ENCODE peak calls at places on chromosome 13, in four cellular contexts. T is AG09309, P is cardiac fibroblast, L is epithelial cell of proximal tubule. I is an unnamed sample.

GRCh38 chr13:42968906-42969305 is 23.1 kb downstream of the EPSTI1 start:
- DNase-seq in L (no peak), P (no peak), T (no peak), I (no peak)

GRCh38 chr13:43364210-43365041 is 341.0 kb downstream of the DNAJC15 start:
- DNase-seq in T (peak), L (no peak), P (peak), I (no peak)

GRCh38 chr13:51584731-51585191 is 499 bp downstream of the WDFY2 start:
- DNase-seq in L (no peak), T (no peak), P (peak), I (no peak)

GRCh38 chr13:103272770-103273169 is 206.6 kb upstream of the SLC10A2 start:
- DNase-seq in T (no peak), L (no peak), P (peak), I (no peak)

GRCh38 chr13:61664821-61665705 is 249.4 kb upstream of the PCDH20 start:
- DNase-seq in T (no peak), L (peak), P (peak), I (no peak)

GRCh38 chr13:95463516-95463915 is 89.0 kb upstream of the CLDN10 start:
- DNase-seq in T (no peak), P (peak), L (no peak), I (no peak)

GRCh38 chr13:44565881-44566280 is 10.2 kb downstream of the TSC22D1 start:
- DNase-seq in P (peak), T (no peak), L (no peak), I (no peak)

GRCh38 chr13:97768134-97768533 is 185.3 kb upstream of the IPO5 start:
- DNase-seq in L (no peak), P (no peak), T (no peak), I (no peak)

GRCh38 chr13:66405908-66406802 is 824.0 kb downstream of the PCDH9 start:
- DNase-seq in L (no peak), T (peak), P (peak), I (peak)

GRCh38 chr13:104847863-104848262 is 1687.6 kb downstream of the EFNB2 start:
- DNase-seq in T (no peak), L (no peak), P (no peak), I (no peak)

GRCh38 chr13:52010890-52011689 is at the start of gene ATP7B:
- DNase-seq in P (no peak), L (no peak), T (no peak), I (no peak)

GRCh38 chr13:33152389-33152788 is 133.2 kb downstream of the STARD13 start:
- DNase-seq in L (no peak), T (no peak), P (no peak), I (no peak)

GRCh38 chr13:64791373-64791772 is 2438.8 kb downstream of the PCDH9 start:
- DNase-seq in T (no peak), L (no peak), P (no peak), I (no peak)

GRCh38 chr13:94254737-94255136 is 224.7 kb downstream of the DCT start:
- DNase-seq in P (peak), T (no peak), L (no peak), I (no peak)

GRCh38 chr13:66210677-66211076 is 1019.5 kb downstream of the PCDH9 start:
- DNase-seq in P (peak), L (no peak), T (peak), I (peak)

GRCh38 chr13:90414691-90415596 is 932.5 kb upstream of the MIR17HG start:
- DNase-seq in L (peak), T (no peak), P (peak), I (peak)

GRCh38 chr13:48078251-48078656 is 16.6 kb downstream of the MED4 start:
- DNase-seq in T (no peak), L (peak), P (no peak), I (no peak)
- TF ChIP-seq CTCF in T (peak), L (peak), P (peak), I (no peak)

GRCh38 chr13:101955764-101956163 is 446.1 kb downstream of the FGF14 start:
- DNase-seq in P (no peak), L (no peak), T (no peak), I (no peak)
- H3K4me3 ChIP-seq in P (no peak), L (no peak), T (no peak), I (no peak)

GRCh38 chr13:114000151-114001040 is 26.5 kb upstream of the C13orf46 start:
- DNase-seq in L (no peak), P (no peak), T (no peak), I (no peak)

GRCh38 chr13:113999618-113999910 is 25.7 kb upstream of the C13orf46 start:
- DNase-seq in L (no peak), P (no peak), T (no peak), I (no peak)

GRCh38 chr13:113996912-113997745 is 23.3 kb upstream of the C13orf46 start:
- DNase-seq in T (no peak), P (no peak), L (no peak), I (no peak)

GRCh38 chr13:113997845-113998751 is 24.2 kb upstream of the C13orf46 start:
- DNase-seq in L (no peak), T (peak), P (peak), I (no peak)

DNA sequence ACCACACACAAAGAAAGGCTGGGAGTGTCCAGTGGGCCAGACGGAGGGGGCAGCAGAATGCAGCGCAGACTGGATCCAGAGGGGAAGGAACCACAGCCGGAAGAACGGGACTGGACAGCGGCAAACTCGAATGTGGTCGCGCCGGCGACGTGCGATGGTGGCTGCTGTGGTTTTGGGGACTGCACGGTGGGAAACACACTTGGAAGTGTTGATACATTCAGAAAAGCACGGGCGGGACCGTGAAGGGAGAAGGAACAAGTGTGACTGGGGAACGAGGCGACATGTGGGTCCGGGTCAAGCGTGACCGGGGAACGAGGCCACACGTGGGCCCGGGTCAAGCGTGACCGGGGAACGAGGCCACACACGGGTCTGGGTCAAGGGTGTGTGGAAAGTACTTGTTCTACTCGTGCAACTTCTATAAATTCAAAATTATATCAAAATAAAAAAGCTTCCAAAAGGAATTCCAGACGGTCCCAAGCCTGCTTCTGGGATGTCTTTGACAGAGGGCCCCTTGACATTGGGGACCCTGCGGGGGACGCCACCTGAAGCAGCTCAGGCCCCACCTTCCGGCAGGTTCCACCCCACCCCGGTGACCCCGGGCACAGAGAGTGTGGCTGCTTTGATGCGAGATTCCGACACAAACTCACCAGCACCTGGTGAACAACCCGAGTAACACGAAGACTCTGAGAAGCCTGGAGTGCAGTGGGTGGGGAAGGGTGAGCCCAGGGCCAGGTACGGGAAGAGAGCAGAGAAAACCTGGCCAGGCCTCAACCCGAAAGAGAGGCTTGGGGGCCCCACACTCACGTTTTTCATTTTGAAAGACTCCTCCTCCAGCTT is 25.1 kb upstream of the C13orf46 start:
- DNase-seq in P (no peak), L (no peak), T (no peak), I (no peak)
- TF ChIP-seq CTCF in P (no peak), L (no peak), T (no peak), I (no peak)

DNA sequence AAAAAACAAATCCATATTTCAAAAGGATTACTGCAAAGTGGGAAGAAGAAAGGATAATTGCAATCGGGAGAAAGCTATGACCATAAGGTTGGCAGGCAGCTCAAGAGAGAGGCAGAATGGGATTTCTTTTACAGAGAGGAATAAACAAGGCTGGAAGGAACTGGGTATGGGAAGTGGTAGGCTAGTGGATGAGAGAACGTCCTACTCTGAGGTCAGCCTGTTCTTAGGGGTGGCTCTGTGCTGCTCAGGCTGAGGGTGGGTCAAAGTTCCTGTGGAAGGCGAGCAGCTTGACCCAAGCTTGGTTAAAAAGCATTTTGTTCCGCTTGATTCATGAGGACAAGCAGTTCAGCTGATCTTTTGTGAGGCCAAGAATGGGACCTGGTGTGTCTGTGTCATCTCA is 134.3 kb upstream of the TMTC4 start:
- DNase-seq in T (no peak), P (no peak), L (no peak), I (no peak)
- H3K4me3 ChIP-seq in T (no peak), P (no peak), L (no peak), I (no peak)

DNA sequence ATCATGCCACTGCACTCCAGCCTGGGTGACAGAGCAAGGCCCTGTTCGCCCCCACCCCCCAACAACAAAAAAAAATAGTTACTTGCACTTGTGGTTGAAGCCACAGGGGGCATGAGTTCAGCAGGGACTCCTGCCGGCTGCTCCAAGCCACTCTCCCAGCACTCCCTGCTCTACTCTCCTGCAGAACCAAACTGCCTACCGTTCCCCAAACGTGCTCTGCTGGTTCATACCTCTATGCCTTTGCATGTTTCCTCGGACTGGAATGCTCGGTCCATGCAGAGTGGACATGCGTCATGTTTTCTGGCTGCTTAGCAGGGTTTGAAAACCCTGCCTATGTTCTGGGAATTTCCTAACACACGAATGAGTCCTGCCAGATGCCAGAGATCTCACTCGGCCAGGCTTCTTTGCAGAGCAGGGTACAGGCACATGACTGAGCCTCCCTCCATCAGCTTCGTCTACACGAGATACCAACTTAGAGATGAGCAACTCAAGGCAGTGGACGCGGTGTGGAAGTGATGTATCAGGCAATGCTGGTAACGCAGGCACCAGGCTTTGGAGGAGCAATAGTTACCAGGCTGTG is 8.5 kb upstream of the SLC25A15 start:
- DNase-seq in T (no peak), P (peak), L (no peak), I (no peak)
- TF ChIP-seq CTCF in T (peak), P (peak), L (peak), I (peak)

GRCh38 chr13:113001251-113002140 is 32.5 kb downstream of the MCF2L start:
- DNase-seq in T (no peak), L (no peak), P (no peak), I (no peak)

GRCh38 chr13:113004126-113004525 is 35.1 kb downstream of the MCF2L start:
- DNase-seq in T (no peak), L (no peak), P (no peak), I (no peak)

GRCh38 chr13:113002891-113003290 is 33.9 kb downstream of the MCF2L start:
- DNase-seq in T (no peak), P (no peak), L (no peak), I (no peak)

GRCh38 chr13:113000575-113000974 is 31.6 kb downstream of the MCF2L start:
- DNase-seq in P (no peak), L (no peak), T (no peak), I (no peak)

GRCh38 chr13:113002206-113002821 is 33.3 kb downstream of the MCF2L start:
- DNase-seq in L (no peak), T (no peak), P (no peak), I (no peak)
- H3K4me3 ChIP-seq in L (no peak), T (no peak), P (no peak), I (no peak)

I was measured in AG04449.